ENCODE peak calls at places on chromosomes 13 and 19, in five cellular contexts. One of them, this sample, is unnamed.

GRCh38 chr13:109381546-109382180 is 404.7 kb downstream of the IRS2 start:
- DNase-seq in M059J: peak
- DNase-seq in activated naive CD8-positive, alpha-beta T cell treated with anti-CD3 and anti-CD28 coated beads, Interleukin-2, amount 50 U/mL, for 24 hours: no peak
- DNase-seq in amniotic stem cell: no peak
- DNase-seq in AG09319: no peak
- DNase-seq in this sample: no peak

GRCh38 chr13:22135446-22135845 is 464.6 kb downstream of the FGF9 start:
- DNase-seq in M059J: no peak
- DNase-seq in activated naive CD8-positive, alpha-beta T cell treated with anti-CD3 and anti-CD28 coated beads, Interleukin-2, amount 50 U/mL, for 24 hours: no peak
- DNase-seq in amniotic stem cell: no peak
- DNase-seq in AG09319: no peak
- DNase-seq in this sample: no peak

GRCh38 chr13:100789481-100789880 is 114.9 kb upstream of the TMTC4 start:
- DNase-seq in M059J: peak
- DNase-seq in activated naive CD8-positive, alpha-beta T cell treated with anti-CD3 and anti-CD28 coated beads, Interleukin-2, amount 50 U/mL, for 24 hours: no peak
- DNase-seq in amniotic stem cell: no peak
- DNase-seq in AG09319: no peak
- DNase-seq in this sample: no peak

GRCh38 chr19:2307518-2308012 is 389 bp downstream of the LINGO3 start:
- DNase-seq in M059J: no peak
- DNase-seq in activated naive CD8-positive, alpha-beta T cell treated with anti-CD3 and anti-CD28 coated beads, Interleukin-2, amount 50 U/mL, for 24 hours: no peak
- DNase-seq in amniotic stem cell: no peak
- DNase-seq in AG09319: no peak
- DNase-seq in this sample: no peak

GRCh38 chr19:10238172-10238783 is 7.1 kb upstream of the S1PR2 start:
- DNase-seq in M059J: peak
- DNase-seq in activated naive CD8-positive, alpha-beta T cell treated with anti-CD3 and anti-CD28 coated beads, Interleukin-2, amount 50 U/mL, for 24 hours: no peak
- DNase-seq in amniotic stem cell: no peak
- DNase-seq in AG09319: no peak
- DNase-seq in this sample: no peak

GRCh38 chr13:84670245-84670644 is 788.0 kb upstream of the SLITRK1 start:
- DNase-seq in M059J: no peak
- DNase-seq in activated naive CD8-positive, alpha-beta T cell treated with anti-CD3 and anti-CD28 coated beads, Interleukin-2, amount 50 U/mL, for 24 hours: no peak
- DNase-seq in amniotic stem cell: no peak
- DNase-seq in AG09319: no peak
- DNase-seq in this sample: no peak

GRCh38 chr19:38693380-38694223 is 46.2 kb downstream of the ACTN4 start:
- DNase-seq in M059J: peak
- DNase-seq in activated naive CD8-positive, alpha-beta T cell treated with anti-CD3 and anti-CD28 coated beads, Interleukin-2, amount 50 U/mL, for 24 hours: no peak
- DNase-seq in amniotic stem cell: no peak
- DNase-seq in AG09319: no peak
- DNase-seq in this sample: no peak

GRCh38 chr19:4594199-4594598 is 34.7 kb upstream of the SEMA6B start:
- DNase-seq in M059J: no peak
- DNase-seq in activated naive CD8-positive, alpha-beta T cell treated with anti-CD3 and anti-CD28 coated beads, Interleukin-2, amount 50 U/mL, for 24 hours: no peak
- DNase-seq in amniotic stem cell: no peak
- DNase-seq in AG09319: no peak
- DNase-seq in this sample: no peak

GRCh38 chr19:51712461-51713081 is 11.2 kb downstream of the HAS1 start:
- DNase-seq in M059J: peak
- DNase-seq in activated naive CD8-positive, alpha-beta T cell treated with anti-CD3 and anti-CD28 coated beads, Interleukin-2, amount 50 U/mL, for 24 hours: no peak
- DNase-seq in amniotic stem cell: no peak
- DNase-seq in AG09319: no peak
- DNase-seq in this sample: no peak

GRCh38 chr19:39247701-39248664 is 673 bp downstream of the IFNL4 start:
- DNase-seq in M059J: no peak
- DNase-seq in activated naive CD8-positive, alpha-beta T cell treated with anti-CD3 and anti-CD28 coated beads, Interleukin-2, amount 50 U/mL, for 24 hours: no peak
- DNase-seq in amniotic stem cell: no peak
- DNase-seq in AG09319: no peak
- DNase-seq in this sample: no peak

GRCh38 chr19:11814707-11815050 is 606 bp downstream of the ZNF440 start:
- DNase-seq in M059J: no peak
- DNase-seq in activated naive CD8-positive, alpha-beta T cell treated with anti-CD3 and anti-CD28 coated beads, Interleukin-2, amount 50 U/mL, for 24 hours: no peak
- DNase-seq in amniotic stem cell: no peak
- DNase-seq in AG09319: no peak
- DNase-seq in this sample: no peak

GRCh38 chr19:27709496-27709895 is 1503.5 kb downstream of the UQCRFS1 start:
- DNase-seq in M059J: no peak
- DNase-seq in activated naive CD8-positive, alpha-beta T cell treated with anti-CD3 and anti-CD28 coated beads, Interleukin-2, amount 50 U/mL, for 24 hours: no peak
- DNase-seq in amniotic stem cell: no peak
- DNase-seq in AG09319: no peak
- DNase-seq in this sample: no peak

GRCh38 chr19:54189020-54189667 is at the start of gene MBOAT7:
- DNase-seq in M059J: no peak
- DNase-seq in activated naive CD8-positive, alpha-beta T cell treated with anti-CD3 and anti-CD28 coated beads, Interleukin-2, amount 50 U/mL, for 24 hours: no peak
- DNase-seq in amniotic stem cell: no peak
- DNase-seq in AG09319: no peak
- DNase-seq in this sample: no peak

GRCh38 chr19:46890423-46891170 is 29.8 kb downstream of the ARHGAP35 start:
- DNase-seq in M059J: peak
- DNase-seq in activated naive CD8-positive, alpha-beta T cell treated with anti-CD3 and anti-CD28 coated beads, Interleukin-2, amount 50 U/mL, for 24 hours: no peak
- DNase-seq in amniotic stem cell: no peak
- DNase-seq in AG09319: peak
- DNase-seq in this sample: no peak

GRCh38 chr13:76709851-76710250 is 176.4 kb downstream of the KCTD12 start:
- DNase-seq in M059J: no peak
- DNase-seq in activated naive CD8-positive, alpha-beta T cell treated with anti-CD3 and anti-CD28 coated beads, Interleukin-2, amount 50 U/mL, for 24 hours: no peak
- DNase-seq in amniotic stem cell: no peak
- DNase-seq in AG09319: no peak
- DNase-seq in this sample: no peak

This sample was measured in activated T-helper 2 cell treated with anti-CD3 and anti-CD28 coated beads, Interferon-gamma antibody, Interleukin-2, Interleukin-4, amounts not matched to agents 10 μg/mL and 5 μg/mL and 100 μg/mL, durations not matched to agents 14 hours and 24 hours and 36 hours.